ENCODE peak calls at places on chromosome 9, in six cellular contexts. I is GM23338, Z is neural progenitor cell, H is fibroblast of lung, U is PC-9, M is endothelial cell of umbilical vein. W is an unnamed sample.

GRCh38 chr9:77176106-77176505 is 1.2 kb upstream of the VPS13A start:
- DNase-seq in Z (no peak), M (no peak), H (no peak), U (no peak), I (no peak), W (no peak)

GRCh38 chr9:33708441-33708840 is 86.9 kb upstream of the PRSS3 start:
- DNase-seq in U (no peak), H (no peak), Z (no peak), M (no peak), I (peak; percentile 17), W (no peak)

GRCh38 chr9:133709716-133710571 is 28.2 kb downstream of the SARDH start:
- DNase-seq in H (no peak), Z (no peak), I (no peak), M (no peak), U (no peak), W (no peak)

GRCh38 chr9:100856238-100856637 is 172.3 kb upstream of the PLPPR1 start:
- DNase-seq in M (peak; percentile 21), I (no peak), U (no peak), H (no peak), Z (no peak), W (no peak)

GRCh38 chr9:35910613-35911488 is 1.6 kb downstream of the SPAAR start:
- DNase-seq in M (peak; percentile 86), Z (peak; percentile 46), I (peak; percentile 65), U (peak; percentile 39), H (peak; percentile 81), W (peak; percentile 78)

GRCh38 chr9:112265391-112265790 is 68.0 kb downstream of the PTBP3 start:
- DNase-seq in M (no peak), I (no peak), H (no peak), Z (no peak), U (no peak), W (no peak)

GRCh38 chr9:74284596-74284995 is 212.5 kb upstream of the RORB start:
- DNase-seq in I (no peak), H (no peak), M (no peak), U (no peak), Z (no peak), W (no peak)

GRCh38 chr9:93603906-93604326 is 27.5 kb downstream of the PHF2 start:
- DNase-seq in U (no peak), Z (no peak), M (no peak), H (no peak), I (no peak), W (no peak)

GRCh38 chr9:90343360-90343759 is 299.3 kb downstream of the DIRAS2 start:
- DNase-seq in U (no peak), M (no peak), I (peak; percentile 56), Z (peak; percentile 87), H (peak; percentile 21), W (no peak)

GRCh38 chr9:6215562-6215961 is at the start of gene IL33:
- DNase-seq in Z (no peak), M (peak; percentile 72), H (peak; percentile 19), I (no peak), U (no peak), W (peak; percentile 52)

GRCh38 chr9:107292811-107293554 is 9.9 kb downstream of the RAD23B start:
- DNase-seq in U (no peak), Z (no peak), I (no peak), H (no peak), M (no peak), W (no peak)

GRCh38 chr9:75930193-75930592 is 39.7 kb downstream of the PCSK5 start:
- DNase-seq in Z (peak; percentile 56), I (no peak), U (no peak), M (no peak), H (no peak), W (no peak)

GRCh38 chr9:109903515-109904138 is 123.6 kb downstream of the PALM2AKAP2 start:
- DNase-seq in M (peak; percentile 82), H (peak; percentile 88), Z (peak; percentile 82), U (peak; percentile 68), I (peak; percentile 81), W (peak; percentile 78)

GRCh38 chr9:72930828-72931227 is 22.0 kb downstream of the ALDH1A1 start:
- DNase-seq in Z (peak; percentile 39), U (no peak), M (no peak), I (peak; percentile 55), H (no peak), W (no peak)

GRCh38 chr9:125701351-125701750 is 5.7 kb downstream of the MAPKAP1 start:
- DNase-seq in Z (no peak), M (no peak), I (peak; percentile 74), H (peak; percentile 9), U (no peak), W (peak; percentile 11)

GRCh38 chr9:131651599-131651998 is 88.3 kb downstream of the RAPGEF1 start:
- DNase-seq in H (peak; percentile 75), Z (no peak), U (no peak), I (no peak), M (no peak), W (peak; percentile 46)
- TF ChIP-seq CTCF in H (no peak), Z (no peak), U (no peak), I (no peak), M (no peak), W (no peak)

DNA sequence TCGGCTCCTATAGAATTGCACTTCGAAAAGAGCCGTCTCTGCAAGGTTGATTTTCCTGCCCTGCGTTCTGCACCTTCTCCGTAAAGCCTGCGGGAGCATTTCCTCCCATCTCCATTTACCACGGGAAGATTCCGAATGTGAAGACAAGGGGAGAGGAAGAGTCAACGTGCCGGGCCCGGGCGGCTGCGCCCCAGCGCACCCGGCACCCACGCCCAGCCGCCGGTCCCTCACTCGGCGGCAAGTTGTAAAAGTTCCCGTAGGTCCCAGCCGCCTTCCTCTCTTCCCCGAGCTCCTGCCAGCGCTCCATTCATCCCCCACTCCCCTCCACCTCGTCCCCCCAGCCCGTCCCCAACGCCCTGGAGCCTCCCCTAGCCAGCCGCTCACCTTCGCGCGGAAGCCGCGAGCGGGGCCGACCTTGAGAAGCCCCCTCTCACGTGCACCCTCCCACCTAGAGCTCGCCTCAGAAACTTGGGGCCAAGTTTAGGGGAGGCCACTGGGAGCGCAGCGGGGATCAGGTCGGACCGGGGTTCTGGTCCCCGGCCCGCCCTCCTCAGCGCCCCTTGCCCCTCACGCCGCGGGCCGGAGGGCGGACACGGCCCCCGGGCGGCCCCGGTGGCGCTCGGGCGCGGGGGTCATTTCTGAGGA is 387 bp downstream of the BNC2 start:
- DNase-seq in H (no peak), I (peak; percentile 54), U (no peak), M (peak; percentile 11), Z (peak; percentile 52), W (peak; percentile 23)
- TF ChIP-seq EZH2 in H (no peak), I (no peak), U (no peak), M (no peak), Z (peak; percentile 57), W (no peak)

GRCh38 chr9:136925414-136926153 is 19.0 kb downstream of the FBXW5 start:
- DNase-seq in U (no peak), H (no peak), I (no peak), Z (no peak), M (no peak), W (no peak)
- TF ChIP-seq CTCF in U (no peak), H (no peak), I (no peak), Z (peak; percentile 14), M (no peak), W (no peak)

GRCh38 chr9:130662927-130663257 is 1.5 kb upstream of the PRDM12 start:
- DNase-seq in H (no peak), U (no peak), M (no peak), I (peak; percentile 51), Z (peak; percentile 42), W (no peak)
- TF ChIP-seq EZH2 in H (no peak), U (no peak), M (peak; percentile 2), I (peak; percentile 98), Z (no peak), W (no peak)

DNA sequence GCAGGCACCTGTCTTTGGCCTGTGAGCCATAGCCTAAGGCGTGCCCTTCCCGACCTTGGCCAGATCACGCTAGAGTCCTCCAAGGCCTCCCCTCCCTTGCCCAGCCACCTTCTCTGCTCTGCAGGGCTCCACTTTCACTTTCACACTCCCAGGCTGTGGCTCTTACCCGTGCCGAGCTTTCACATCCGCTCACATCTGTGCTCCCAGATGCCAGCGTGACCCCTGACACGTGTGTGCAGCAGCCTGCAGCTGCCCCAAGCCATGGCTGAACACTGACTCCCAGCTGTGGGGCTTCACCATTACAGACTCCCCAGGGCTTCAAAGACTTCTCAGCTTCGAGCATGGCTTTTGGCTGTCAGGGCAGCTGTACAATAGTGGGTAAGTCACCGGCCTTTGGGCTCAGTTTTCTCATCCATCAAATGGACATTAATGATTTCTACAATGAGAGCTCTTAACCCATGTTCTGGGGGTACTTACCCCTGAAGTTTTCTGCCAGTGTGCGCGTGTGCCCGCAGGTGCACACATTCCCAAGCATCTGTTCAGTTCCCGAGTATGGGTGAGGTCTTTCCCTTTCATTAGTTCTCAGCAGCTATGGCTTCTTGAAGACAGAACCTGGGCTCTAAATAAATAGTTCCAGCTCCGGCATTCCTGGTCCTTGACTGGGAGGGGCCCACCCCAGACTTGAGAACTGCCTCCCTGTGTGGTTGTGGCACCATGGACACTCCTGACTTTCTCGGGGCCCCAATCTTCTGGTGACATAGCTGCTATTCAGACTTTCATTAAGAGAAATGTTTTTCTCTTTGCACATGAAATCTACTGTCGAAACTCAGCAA is 118.6 kb downstream of the RGS3 start:
- DNase-seq in I (no peak), H (peak; percentile 94), Z (no peak), M (peak; percentile 55), U (peak; percentile 78), W (no peak)
- TF ChIP-seq CTCF in I (no peak), H (peak; percentile 60), Z (no peak), M (no peak), U (no peak), W (no peak)

W was measured in PC-3.